ENCODE peak calls at places on chromosomes 12 and 14, in nine cellular contexts. Y, F, E, N, W, U, L, B and H are unnamed samples.

GRCh38 chr14:67776653-67777322 is 39.6 kb downstream of the ZFYVE26 start:
- DNase-seq in Y (no peak), F (no peak), E (no peak), N (no peak), W (no peak), U (no peak), L (no peak), B (no peak), H (no peak)

GRCh38 chr14:80316426-80316825 is 105.1 kb upstream of the DIO2 start:
- DNase-seq in Y (no peak), F (no peak), E (no peak), N (no peak), W (no peak), U (peak), L (no peak), B (no peak), H (no peak)

GRCh38 chr14:68977741-68978549 is 1.2 kb downstream of the ACTN1 start:
- DNase-seq in Y (peak), F (peak), E (peak), N (peak), W (peak), U (peak), L (peak), B (peak), H (no peak)

GRCh38 chr12:54004841-54005530 is 3.8 kb upstream of the HOXC8 start:
- DNase-seq in Y (no peak), F (no peak), E (no peak), N (peak), W (no peak), U (peak), L (no peak), B (no peak), H (no peak)

GRCh38 chr14:50559990-50560928 is at the start of gene ATL1:
- DNase-seq in Y (peak), F (peak), E (peak), N (peak), W (peak), U (peak), L (peak), B (peak), H (no peak)

GRCh38 chr12:45518516-45519235 is 210.8 kb upstream of the ARID2 start:
- DNase-seq in Y (no peak), F (no peak), E (no peak), N (no peak), W (no peak), U (no peak), L (no peak), B (no peak), H (no peak)

GRCh38 chr12:73308747-73309146 is 1036.6 kb downstream of the TRHDE start:
- DNase-seq in Y (no peak), F (no peak), E (no peak), N (no peak), W (no peak), U (no peak), L (no peak), B (no peak), H (peak)

GRCh38 chr14:51185180-51185579 is 54.9 kb upstream of the TMX1 start:
- DNase-seq in Y (no peak), F (no peak), E (no peak), N (peak), W (no peak), U (no peak), L (no peak), B (no peak), H (no peak)

GRCh38 chr14:68782091-68782981 is 10.5 kb downstream of the ZFP36L1 start:
- DNase-seq in Y (no peak), F (no peak), E (peak), N (peak), W (peak), U (no peak), L (peak), B (no peak), H (no peak)

GRCh38 chr12:67816269-67816668 is 167.7 kb downstream of the DYRK2 start:
- DNase-seq in Y (no peak), F (no peak), E (no peak), N (no peak), W (no peak), U (no peak), L (no peak), B (no peak), H (no peak)

GRCh38 chr14:100476012-100476822 is 111.0 kb downstream of the BEGAIN start:
- DNase-seq in Y (no peak), F (peak), E (no peak), N (peak), W (no peak), U (peak), L (no peak), B (peak), H (peak)

GRCh38 chr14:67853748-67854147 is 34.2 kb downstream of the RAD51B start:
- DNase-seq in Y (no peak), F (no peak), E (no peak), N (no peak), W (no peak), U (no peak), L (no peak), B (no peak), H (no peak)

GRCh38 chr12:65637774-65638173 is 186.5 kb upstream of the HMGA2 start:
- DNase-seq in Y (no peak), F (peak), E (no peak), N (no peak), W (no peak), U (peak), L (no peak), B (no peak), H (no peak)

GRCh38 chr14:80095623-80096022 is 115.7 kb downstream of the DIO2 start:
- DNase-seq in Y (no peak), F (peak), E (no peak), N (no peak), W (no peak), U (peak), L (no peak), B (peak), H (peak)

GRCh38 chr12:2664721-2665577 is 129.8 kb upstream of the FKBP4 start:
- DNase-seq in Y (no peak), F (no peak), E (no peak), N (peak), W (no peak), U (no peak), L (no peak), B (no peak), H (no peak)

GRCh38 chr12:9908350-9908749 is 23.8 kb downstream of the CLEC2A start:
- DNase-seq in Y (no peak), F (no peak), E (no peak), N (no peak), W (no peak), U (no peak), L (no peak), B (no peak), H (no peak)

GRCh38 chr12:64665506-64665905 is 55.2 kb downstream of the RASSF3 start:
- DNase-seq in Y (no peak), F (peak), E (peak), N (peak), W (no peak), U (peak), L (no peak), B (no peak), H (no peak)

GRCh38 chr12:122880668-122881067 is 15.3 kb downstream of the VPS37B start:
- DNase-seq in Y (no peak), F (peak), E (no peak), N (peak), W (peak), U (peak), L (no peak), B (no peak), H (peak)

GRCh38 chr12:129844662-129845061 is 59.2 kb downstream of the TMEM132D start:
- DNase-seq in Y (no peak), F (no peak), E (no peak), N (no peak), W (no peak), U (no peak), L (no peak), B (no peak), H (peak)

GRCh38 chr14:54877015-54877702 is 25.5 kb downstream of the GCH1 start:
- DNase-seq in Y (no peak), F (peak), E (no peak), N (no peak), W (no peak), U (peak), L (no peak), B (no peak), H (no peak)

GRCh38 chr14:21669284-21669683 is 4.3 kb downstream of the OR4E1 start:
- DNase-seq in Y (no peak), F (no peak), E (no peak), N (no peak), W (no peak), U (no peak), L (no peak), B (no peak), H (no peak)

GRCh38 chr12:52291267-52291935 is at the start of gene KRT81:
- DNase-seq in Y (no peak), F (no peak), E (no peak), N (peak), W (no peak), U (no peak), L (no peak), B (no peak), H (no peak)

GRCh38 chr12:125983094-125983783 is 918.0 kb downstream of the AACS start:
- DNase-seq in Y (peak), F (peak), E (peak), N (peak), W (peak), U (no peak), L (no peak), B (no peak), H (peak)

GRCh38 chr14:68653754-68654153 is 139.1 kb downstream of the ZFP36L1 start:
- DNase-seq in Y (no peak), F (no peak), E (no peak), N (peak), W (no peak), U (no peak), L (no peak), B (no peak), H (no peak)

GRCh38 chr14:21521526-21521925 is 4.6 kb downstream of the SALL2 start:
- DNase-seq in Y (no peak), F (peak), E (no peak), N (no peak), W (no peak), U (peak), L (no peak), B (no peak), H (no peak)

GRCh38 chr14:75297417-75298040 is 18.9 kb downstream of the FOS start:
- DNase-seq in Y (no peak), F (no peak), E (no peak), N (no peak), W (no peak), U (no peak), L (no peak), B (no peak), H (no peak)

GRCh38 chr12:108826807-108827721 is 30.3 kb downstream of the SSH1 start:
- DNase-seq in Y (no peak), F (no peak), E (no peak), N (no peak), W (no peak), U (peak), L (no peak), B (no peak), H (no peak)

GRCh38 chr12:14273911-14274306 is 91.6 kb upstream of the ATF7IP start:
- DNase-seq in Y (no peak), F (no peak), E (no peak), N (no peak), W (no peak), U (no peak), L (no peak), B (no peak), H (no peak)

GRCh38 chr12:2034633-2035420 is 18.0 kb upstream of the CACNA1C start:
- DNase-seq in Y (peak), F (peak), E (peak), N (peak), W (peak), U (peak), L (peak), B (no peak), H (peak)

GRCh38 chr12:92505373-92506340 is 197.1 kb upstream of the PLEKHG7 start:
- DNase-seq in Y (peak), F (peak), E (peak), N (no peak), W (peak), U (peak), L (peak), B (no peak), H (no peak)

GRCh38 chr12:5050542-5050941 is 6.9 kb downstream of the KCNA5 start:
- DNase-seq in Y (no peak), F (no peak), E (no peak), N (no peak), W (no peak), U (no peak), L (no peak), B (no peak), H (no peak)

GRCh38 chr14:82676403-82676802 is 1142.8 kb upstream of the SEL1L start:
- DNase-seq in Y (no peak), F (no peak), E (no peak), N (no peak), W (no peak), U (no peak), L (no peak), B (no peak), H (no peak)

GRCh38 chr12:18250313-18250916 is 10.9 kb upstream of the PIK3C2G start:
- DNase-seq in Y (no peak), F (peak), E (no peak), N (no peak), W (no peak), U (peak), L (no peak), B (peak), H (peak)

GRCh38 chr12:63968685-63969084 is 124.2 kb downstream of the SRGAP1 start:
- DNase-seq in Y (no peak), F (no peak), E (no peak), N (no peak), W (no peak), U (no peak), L (no peak), B (no peak), H (no peak)

GRCh38 chr12:109727039-109727723 is 13.6 kb downstream of the FAM222A start:
- DNase-seq in Y (peak), F (no peak), E (no peak), N (peak), W (no peak), U (no peak), L (no peak), B (no peak), H (no peak)

GRCh38 chr12:23950011-23950774 is 723 bp upstream of the SOX5 start:
- DNase-seq in Y (no peak), F (peak), E (no peak), N (peak), W (peak), U (peak), L (peak), B (no peak), H (no peak)
- H3K4me3 ChIP-seq in Y (peak), F (peak), E (peak), N (peak), W (peak), U (peak), L (peak), B (peak), H (peak)

GRCh38 chr12:116878567-116879508 is 2.4 kb downstream of the HRK start:
- DNase-seq in Y (no peak), F (no peak), E (no peak), N (peak), W (no peak), U (no peak), L (no peak), B (no peak), H (no peak)
- H3K4me3 ChIP-seq in Y (peak), F (no peak), E (peak), N (peak), W (peak), U (no peak), L (peak), B (peak), H (peak)

DNA sequence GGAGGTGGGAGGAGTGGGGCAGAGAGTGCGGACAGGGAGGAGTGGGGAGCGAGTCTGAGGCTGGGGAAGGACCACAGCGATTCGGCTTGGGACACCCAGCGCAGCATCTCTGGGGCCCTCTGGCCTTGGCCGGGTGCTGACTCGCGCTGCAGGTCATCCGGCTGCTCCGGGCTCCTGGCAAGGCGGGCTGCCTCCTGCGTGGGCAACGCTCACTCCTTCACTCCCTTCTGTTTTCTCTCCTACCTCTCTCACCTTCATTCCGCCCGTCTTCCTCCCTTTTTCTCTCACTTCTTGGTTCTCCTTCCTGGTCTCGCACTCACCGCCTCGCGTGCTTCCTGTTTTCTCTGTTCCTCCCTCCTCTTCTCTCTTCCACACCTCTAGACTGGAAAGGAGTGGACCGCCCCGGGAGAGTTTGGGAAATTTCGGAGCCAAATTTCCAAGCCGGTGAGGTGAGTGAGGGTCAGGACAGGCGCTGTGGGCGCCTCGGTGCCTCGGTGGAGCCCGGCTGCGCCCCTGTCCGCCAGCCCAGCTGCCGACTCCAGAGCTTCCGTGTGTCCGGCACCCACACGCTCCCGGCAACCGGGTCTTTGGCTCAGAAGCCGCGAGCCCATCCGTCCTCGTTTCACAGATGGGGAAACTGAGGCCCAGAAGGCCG is 86.7 kb downstream of the B4GALNT3 start:
- DNase-seq in Y (no peak), F (no peak), E (no peak), N (no peak), W (peak), U (no peak), L (no peak), B (no peak), H (no peak)
- H3K4me3 ChIP-seq in Y (no peak), F (no peak), E (no peak), N (no peak), W (peak), U (no peak), L (no peak), B (no peak), H (no peak)

GRCh38 chr14:97976861-97977260 is 1179.7 kb downstream of the VRK1 start:
- DNase-seq in Y (no peak), F (no peak), E (no peak), N (no peak), W (no peak), U (no peak), L (no peak), B (no peak), H (no peak)

GRCh38 chr14:97975960-97976359 is 1178.8 kb downstream of the VRK1 start:
- DNase-seq in Y (no peak), F (no peak), E (no peak), N (no peak), W (no peak), U (no peak), L (no peak), B (no peak), H (no peak)

GRCh38 chr14:97977711-97978261 is 1180.6 kb downstream of the VRK1 start:
- DNase-seq in Y (peak), F (peak), E (peak), N (peak), W (peak), U (peak), L (peak), B (no peak), H (no peak)

DNA sequence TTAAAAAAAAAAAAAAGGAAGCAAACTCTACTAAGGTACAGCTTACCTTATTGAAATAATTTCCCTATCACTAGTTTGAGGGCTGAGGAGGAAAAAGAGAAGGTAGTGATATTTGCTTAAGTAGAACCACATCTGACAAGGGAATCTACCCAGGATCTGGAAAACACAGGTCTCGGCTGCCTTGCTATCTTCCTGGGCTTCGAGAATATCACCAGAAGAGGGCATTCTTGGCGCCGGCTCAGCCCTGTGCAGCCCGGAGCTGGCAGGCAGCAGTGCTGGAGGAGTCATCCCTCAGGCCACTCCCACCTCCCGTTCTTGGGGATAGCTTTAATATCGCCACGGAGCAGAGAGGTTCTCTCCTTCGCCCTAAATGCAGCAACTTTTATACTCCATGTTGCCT is 1181.2 kb downstream of the VRK1 start:
- DNase-seq in Y (peak), F (peak), E (peak), N (peak), W (peak), U (peak), L (peak), B (no peak), H (peak)
- H3K4me3 ChIP-seq in Y (peak), F (no peak), E (peak), N (no peak), W (peak), U (no peak), L (peak), B (no peak), H (no peak)

DNA sequence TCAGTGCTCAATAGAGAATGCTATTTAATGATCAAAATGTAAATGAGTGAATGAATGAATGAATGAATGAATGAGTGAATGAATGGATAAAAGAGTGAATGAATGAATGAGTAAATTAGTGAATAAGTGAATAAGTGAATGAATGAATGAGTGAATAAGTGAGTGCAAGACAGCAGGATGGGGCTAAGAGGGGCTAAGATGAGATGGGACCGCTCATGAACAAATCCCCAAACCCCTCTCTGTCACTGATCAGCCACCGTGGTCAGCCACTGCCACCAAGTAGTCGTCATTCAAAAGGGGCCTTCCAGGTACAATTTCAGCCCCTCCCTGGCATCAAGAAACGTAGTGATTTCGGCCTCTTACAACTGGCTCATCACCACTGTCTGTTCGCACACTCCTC is 79.2 kb downstream of the BCL11B start:
- DNase-seq in Y (no peak), F (no peak), E (no peak), N (no peak), W (no peak), U (no peak), L (no peak), B (no peak), H (no peak)
- H3K4me3 ChIP-seq in Y (no peak), F (no peak), E (no peak), N (no peak), W (no peak), U (no peak), L (no peak), B (no peak), H (no peak)